ENCODE peak calls at places on chromosome X, in eight cellular contexts. One of them, this sample, is unnamed.

GRCh38 chrX:1212532-1212931 is at the start of gene CRLF2:
- DNase-seq in SW480: peak; percentile 68
- DNase-seq in NCI-H146: no peak
- DNase-seq in activated T-cell treated with anti-CD3 and anti-CD28 coated beads for 48 hours: no peak
- DNase-seq in tibial artery: no peak
- DNase-seq in activated CD4-positive, alpha-beta T cell treated with anti-CD3 and anti-CD28 coated beads, Interleukin-2, amount 50 U/mL, for 1 hour: peak; percentile 13
- DNase-seq in GM04504: peak; percentile 13
- DNase-seq in dorsolateral prefrontal cortex: no peak
- DNase-seq in this sample: peak; percentile 6

GRCh38 chrX:80489166-80489565 is 68.9 kb downstream of the TENT5D start:
- DNase-seq in SW480: no peak
- DNase-seq in NCI-H146: no peak
- DNase-seq in activated T-cell treated with anti-CD3 and anti-CD28 coated beads for 48 hours: no peak
- DNase-seq in tibial artery: no peak
- DNase-seq in activated CD4-positive, alpha-beta T cell treated with anti-CD3 and anti-CD28 coated beads, Interleukin-2, amount 50 U/mL, for 1 hour: no peak
- DNase-seq in GM04504: no peak
- DNase-seq in dorsolateral prefrontal cortex: no peak
- DNase-seq in this sample: no peak

GRCh38 chrX:47191331-47191730 is 2.3 kb upstream of the UBA1 start:
- DNase-seq in SW480: peak; percentile 84
- DNase-seq in NCI-H146: peak; percentile 82
- DNase-seq in activated T-cell treated with anti-CD3 and anti-CD28 coated beads for 48 hours: peak; percentile 35
- DNase-seq in tibial artery: peak; percentile 24
- DNase-seq in activated CD4-positive, alpha-beta T cell treated with anti-CD3 and anti-CD28 coated beads, Interleukin-2, amount 50 U/mL, for 1 hour: peak; percentile 39
- DNase-seq in GM04504: no peak
- DNase-seq in dorsolateral prefrontal cortex: no peak
- DNase-seq in this sample: no peak

GRCh38 chrX:41116948-41117347 is 31.7 kb downstream of the USP9X start:
- DNase-seq in SW480: no peak
- DNase-seq in NCI-H146: no peak
- DNase-seq in activated T-cell treated with anti-CD3 and anti-CD28 coated beads for 48 hours: no peak
- DNase-seq in tibial artery: no peak
- DNase-seq in activated CD4-positive, alpha-beta T cell treated with anti-CD3 and anti-CD28 coated beads, Interleukin-2, amount 50 U/mL, for 1 hour: no peak
- DNase-seq in GM04504: no peak
- DNase-seq in dorsolateral prefrontal cortex: no peak
- DNase-seq in this sample: no peak

GRCh38 chrX:15853586-15854079 is 980 bp downstream of the AP1S2 start:
- DNase-seq in SW480: peak; percentile 15
- DNase-seq in NCI-H146: no peak
- DNase-seq in activated T-cell treated with anti-CD3 and anti-CD28 coated beads for 48 hours: no peak
- DNase-seq in tibial artery: no peak
- DNase-seq in activated CD4-positive, alpha-beta T cell treated with anti-CD3 and anti-CD28 coated beads, Interleukin-2, amount 50 U/mL, for 1 hour: no peak
- DNase-seq in GM04504: no peak
- DNase-seq in dorsolateral prefrontal cortex: no peak
- DNase-seq in this sample: no peak

GRCh38 chrX:72526534-72527508 is 45.8 kb downstream of the HDAC8 start:
- DNase-seq in SW480: no peak
- DNase-seq in NCI-H146: no peak
- DNase-seq in activated T-cell treated with anti-CD3 and anti-CD28 coated beads for 48 hours: no peak
- DNase-seq in tibial artery: peak; percentile 21
- DNase-seq in activated CD4-positive, alpha-beta T cell treated with anti-CD3 and anti-CD28 coated beads, Interleukin-2, amount 50 U/mL, for 1 hour: no peak
- DNase-seq in GM04504: no peak
- DNase-seq in dorsolateral prefrontal cortex: no peak
- DNase-seq in this sample: no peak

GRCh38 chrX:15947648-15948317 is 93.2 kb upstream of the AP1S2 start:
- DNase-seq in SW480: peak; percentile 16
- DNase-seq in NCI-H146: no peak
- DNase-seq in activated T-cell treated with anti-CD3 and anti-CD28 coated beads for 48 hours: no peak
- DNase-seq in tibial artery: no peak
- DNase-seq in activated CD4-positive, alpha-beta T cell treated with anti-CD3 and anti-CD28 coated beads, Interleukin-2, amount 50 U/mL, for 1 hour: no peak
- DNase-seq in GM04504: peak; percentile 51
- DNase-seq in dorsolateral prefrontal cortex: no peak
- DNase-seq in this sample: peak; percentile 20

GRCh38 chrX:114924423-114924822 is 93.0 kb downstream of the IL13RA2 start:
- DNase-seq in SW480: no peak
- DNase-seq in NCI-H146: no peak
- DNase-seq in activated T-cell treated with anti-CD3 and anti-CD28 coated beads for 48 hours: no peak
- DNase-seq in tibial artery: no peak
- DNase-seq in activated CD4-positive, alpha-beta T cell treated with anti-CD3 and anti-CD28 coated beads, Interleukin-2, amount 50 U/mL, for 1 hour: no peak
- DNase-seq in GM04504: peak; percentile 2
- DNase-seq in dorsolateral prefrontal cortex: no peak
- DNase-seq in this sample: no peak

GRCh38 chrX:142089193-142089592 is 115.9 kb downstream of the MAGEC2 start:
- DNase-seq in SW480: peak; percentile 0
- DNase-seq in NCI-H146: no peak
- DNase-seq in activated T-cell treated with anti-CD3 and anti-CD28 coated beads for 48 hours: no peak
- DNase-seq in tibial artery: no peak
- DNase-seq in activated CD4-positive, alpha-beta T cell treated with anti-CD3 and anti-CD28 coated beads, Interleukin-2, amount 50 U/mL, for 1 hour: no peak
- DNase-seq in GM04504: peak; percentile 9
- DNase-seq in dorsolateral prefrontal cortex: no peak
- DNase-seq in this sample: no peak

GRCh38 chrX:1394731-1395501 is 3.0 kb upstream of the SLC25A6 start:
- DNase-seq in SW480: no peak
- DNase-seq in NCI-H146: no peak
- DNase-seq in activated T-cell treated with anti-CD3 and anti-CD28 coated beads for 48 hours: no peak
- DNase-seq in tibial artery: peak; percentile 24
- DNase-seq in activated CD4-positive, alpha-beta T cell treated with anti-CD3 and anti-CD28 coated beads, Interleukin-2, amount 50 U/mL, for 1 hour: no peak
- DNase-seq in GM04504: no peak
- DNase-seq in dorsolateral prefrontal cortex: peak; percentile 7
- DNase-seq in this sample: no peak

This sample was measured in skeletal muscle cell.